ENCODE peak calls at places on chromosomes 11 and 22, in four cellular contexts. F is choroid plexus epithelial cell, Q is left lung, U is neural crest cell. R is an unnamed sample.

GRCh38 chr22:20530368-20531153 is 23.2 kb downstream of the MED15 start:
- DNase-seq in F (peak; percentile 67), Q (peak; percentile 64), U (no peak), R (peak; percentile 77)

GRCh38 chr22:19767427-19768380 is 7.1 kb downstream of the TBX1 start:
- DNase-seq in F (no peak), Q (peak; percentile 65), U (no peak), R (no peak)

GRCh38 chr11:102757823-102758549 is 22.4 kb downstream of the MMP10 start:
- DNase-seq in F (peak; percentile 76), Q (no peak), U (no peak), R (peak; percentile 25)

GRCh38 chr11:69010964-69011623 is 2.0 kb downstream of the MRGPRF start:
- DNase-seq in F (peak; percentile 80), Q (peak; percentile 74), U (peak; percentile 58), R (peak; percentile 57)

GRCh38 chr11:57131080-57131790 is 50.5 kb upstream of the LRRC55 start:
- DNase-seq in F (peak; percentile 31), Q (no peak), U (peak; percentile 33), R (peak; percentile 57)

GRCh38 chr11:125056931-125057330 is 6.2 kb upstream of the SLC37A2 start:
- DNase-seq in F (no peak), Q (no peak), U (no peak), R (no peak)

GRCh38 chr11:86257446-86257845 is 12.9 kb downstream of the EED start:
- DNase-seq in F (no peak), Q (no peak), U (no peak), R (no peak)

GRCh38 chr11:62190011-62190410 is at the start of gene SCGB1D1:
- DNase-seq in F (no peak), Q (no peak), U (no peak), R (no peak)

GRCh38 chr22:48798281-48799226 is 1029.1 kb downstream of the BRD1 start:
- DNase-seq in F (no peak), Q (no peak), U (no peak), R (no peak)

GRCh38 chr11:12993626-12994025 is 15.5 kb upstream of the RASSF10 start:
- DNase-seq in F (no peak), Q (no peak), U (no peak), R (no peak)

GRCh38 chr22:29231971-29232959 is 26.6 kb downstream of the EMID1 start:
- DNase-seq in F (peak; percentile 14), Q (no peak), U (no peak), R (no peak)

GRCh38 chr22:20653012-20653794 is 120.7 kb upstream of the SERPIND1 start:
- DNase-seq in F (no peak), Q (no peak), U (no peak), R (no peak)

GRCh38 chr11:84247931-84248330 is 961.8 kb upstream of the CCDC90B start:
- DNase-seq in F (peak; percentile 5), Q (no peak), U (no peak), R (no peak)

GRCh38 chr11:94152678-94153065 is 24.0 kb downstream of the PANX1 start:
- DNase-seq in F (no peak), Q (no peak), U (no peak), R (no peak)

GRCh38 chr22:32546935-32547334 is 72.3 kb downstream of the FBXO7 start:
- DNase-seq in F (no peak), Q (no peak), U (no peak), R (no peak)

GRCh38 chr11:40274017-40274416 is 1185.4 kb downstream of the LRRC4C start:
- DNase-seq in F (peak; percentile 56), Q (no peak), U (no peak), R (peak; percentile 39)

GRCh38 chr22:30457964-30458363 is 13.9 kb downstream of the SEC14L3 start:
- DNase-seq in F (no peak), Q (no peak), U (no peak), R (no peak)

GRCh38 chr22:37211853-37212173 is 464 bp downstream of the SSTR3 start:
- DNase-seq in F (no peak), Q (no peak), U (no peak), R (no peak)

GRCh38 chr11:108897916-108898315 is 233.0 kb downstream of the DDX10 start:
- DNase-seq in F (no peak), Q (no peak), U (no peak), R (no peak)

GRCh38 chr11:2827256-2827655 is 58.3 kb downstream of the CDKN1C start:
- DNase-seq in F (no peak), Q (no peak), U (no peak), R (no peak)

GRCh38 chr22:17217179-17217578 is 2.1 kb downstream of the ADA2 start:
- DNase-seq in F (no peak), Q (no peak), U (no peak), R (no peak)

GRCh38 chr11:35087648-35088047 is 51.3 kb upstream of the CD44 start:
- DNase-seq in F (no peak), Q (no peak), U (no peak), R (no peak)

DNA sequence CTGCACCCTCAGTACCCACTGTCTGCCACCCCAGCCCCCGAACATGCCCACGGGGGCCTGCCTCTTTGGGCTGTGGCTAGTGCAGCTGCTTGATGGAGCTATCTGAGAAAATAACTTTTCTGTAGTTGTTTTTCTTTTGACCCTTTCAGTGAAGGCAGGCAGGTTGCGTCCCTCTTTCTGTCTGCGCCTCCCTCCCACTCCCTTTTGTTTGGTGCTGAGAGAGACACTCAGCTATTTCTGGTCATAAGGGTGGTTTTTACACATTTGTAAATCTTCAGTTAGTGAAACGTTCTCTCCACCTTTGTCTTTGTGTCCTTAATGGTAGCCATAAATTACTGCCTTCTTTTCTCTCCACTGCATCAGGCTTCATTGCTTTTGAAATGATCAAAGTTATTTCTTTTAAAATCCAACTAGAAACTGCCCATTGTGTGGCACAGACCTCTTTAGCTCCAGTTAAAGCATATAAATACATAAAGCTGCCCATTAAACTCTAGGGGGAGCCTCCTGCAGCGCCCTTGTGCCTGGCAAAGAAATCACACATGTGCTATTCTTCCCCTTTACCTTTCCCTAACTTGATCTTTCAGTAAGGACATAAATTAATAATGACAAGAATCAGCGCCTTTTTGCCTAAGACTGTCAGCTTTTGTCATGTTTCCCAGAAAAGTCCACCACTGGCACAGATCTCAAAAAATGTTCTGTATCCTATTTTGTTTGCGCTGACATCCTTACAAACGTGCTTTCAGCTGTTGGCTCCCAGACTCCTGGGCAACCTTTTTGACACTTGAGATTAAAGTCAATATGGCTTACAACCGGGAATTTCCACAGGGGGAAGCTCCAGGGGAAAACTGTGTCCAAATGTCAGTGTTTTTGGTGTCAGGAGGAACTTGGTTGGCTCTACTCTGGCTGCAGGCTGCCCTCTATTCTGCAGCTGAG is 1.7 kb upstream of the SCUBE2 start:
- DNase-seq in F (peak; percentile 17), Q (no peak), U (no peak), R (peak; percentile 6)
- TF ChIP-seq CTCF in F (peak; percentile 56), Q (no peak), U (peak; percentile 25), R (peak; percentile 26)

DNA sequence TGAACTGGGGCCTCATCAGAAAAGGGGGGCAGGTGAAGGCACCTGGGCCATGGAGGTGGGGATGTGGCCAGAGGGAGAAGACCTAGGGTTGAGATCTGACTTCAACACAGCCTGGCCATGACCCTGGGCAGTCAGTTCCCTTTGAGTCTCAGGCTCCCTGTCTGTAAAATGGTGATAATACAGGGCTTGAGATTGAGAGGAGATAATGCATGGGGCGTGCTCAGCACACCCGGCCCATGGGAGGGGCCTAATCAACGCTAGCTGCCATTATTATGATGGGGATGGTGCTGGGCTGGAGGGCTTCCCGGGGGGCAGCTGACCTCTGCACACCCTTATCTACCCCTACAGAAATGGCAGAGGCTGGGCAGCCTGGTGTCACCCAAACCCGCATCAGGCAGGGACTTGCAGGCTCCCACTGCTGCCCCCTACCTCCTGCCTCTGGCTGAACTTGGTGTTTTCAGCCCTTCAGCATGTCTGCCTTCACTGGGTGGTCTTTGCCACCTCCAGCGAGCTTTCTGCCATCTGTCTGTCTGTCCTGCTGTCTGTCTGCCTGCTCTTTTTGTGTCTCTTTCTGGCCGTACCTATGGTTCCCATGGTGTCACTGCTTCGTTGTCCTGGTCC is 84.5 kb downstream of the CACNA1I start:
- DNase-seq in F (peak; percentile 8), Q (no peak), U (no peak), R (no peak)
- TF ChIP-seq CTCF in F (peak; percentile 36), Q (no peak), U (peak; percentile 19), R (no peak)

DNA sequence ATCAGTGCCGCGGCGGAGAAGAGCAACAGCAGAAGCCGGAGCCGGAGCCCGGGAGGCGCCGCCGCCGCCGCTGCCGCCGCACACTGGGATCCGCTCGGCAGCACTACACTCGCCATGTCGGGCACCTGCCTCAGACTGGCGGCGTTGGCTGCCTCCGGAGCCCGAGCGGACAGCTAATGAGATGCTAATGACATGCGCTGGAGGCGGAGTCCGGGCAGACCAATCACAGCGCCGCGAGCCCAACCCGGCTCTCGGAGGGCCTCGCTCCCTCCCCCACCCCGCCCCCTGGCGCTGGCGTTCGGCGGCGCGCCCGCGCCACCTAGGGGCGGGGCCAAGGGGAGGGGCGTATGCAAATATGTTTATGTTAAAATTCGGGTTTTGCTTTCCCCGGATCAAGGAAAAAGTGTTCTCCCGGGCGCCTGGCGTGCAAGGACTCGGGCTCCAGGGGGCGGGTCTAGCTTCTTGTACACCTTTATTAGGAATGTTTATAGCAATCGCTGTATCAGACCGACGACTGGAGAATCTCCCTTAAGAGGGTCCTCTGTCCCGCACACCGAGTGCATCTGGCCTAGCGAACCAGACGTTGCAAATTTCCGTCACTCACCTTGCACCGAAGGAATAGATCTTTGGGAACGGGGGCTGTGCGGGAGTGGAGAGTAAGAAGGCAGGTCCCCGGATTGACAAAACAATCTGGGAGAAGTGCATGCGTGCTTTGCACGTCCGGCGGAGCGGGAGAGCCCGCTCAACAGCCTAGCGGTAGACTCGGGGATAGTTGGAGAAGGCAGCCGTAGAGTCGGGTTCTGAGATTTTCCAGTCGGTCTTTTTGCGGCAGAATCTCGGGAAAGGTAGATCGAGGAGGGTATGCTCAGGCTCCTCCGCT is at the start of gene CADM1:
- DNase-seq in F (peak; percentile 60), Q (peak; percentile 93), U (peak; percentile 93), R (no peak)
- TF ChIP-seq CTCF in F (peak; percentile 49), Q (peak; percentile 56), U (peak; percentile 72), R (no peak)

GRCh38 chr11:64112771-64113461 is 53.0 kb downstream of the MACROD1 start:
- DNase-seq in F (no peak), Q (no peak), U (no peak), R (no peak)
- TF ChIP-seq CTCF in F (no peak), Q (no peak), U (no peak), R (no peak)

GRCh38 chr22:24423519-24424000 is 3.8 kb upstream of the ADORA2A start:
- DNase-seq in F (peak; percentile 24), Q (peak; percentile 67), U (peak; percentile 70), R (peak; percentile 30)
- TF ChIP-seq CTCF in F (peak; percentile 43), Q (peak; percentile 97), U (peak; percentile 91), R (peak; percentile 91)

DNA sequence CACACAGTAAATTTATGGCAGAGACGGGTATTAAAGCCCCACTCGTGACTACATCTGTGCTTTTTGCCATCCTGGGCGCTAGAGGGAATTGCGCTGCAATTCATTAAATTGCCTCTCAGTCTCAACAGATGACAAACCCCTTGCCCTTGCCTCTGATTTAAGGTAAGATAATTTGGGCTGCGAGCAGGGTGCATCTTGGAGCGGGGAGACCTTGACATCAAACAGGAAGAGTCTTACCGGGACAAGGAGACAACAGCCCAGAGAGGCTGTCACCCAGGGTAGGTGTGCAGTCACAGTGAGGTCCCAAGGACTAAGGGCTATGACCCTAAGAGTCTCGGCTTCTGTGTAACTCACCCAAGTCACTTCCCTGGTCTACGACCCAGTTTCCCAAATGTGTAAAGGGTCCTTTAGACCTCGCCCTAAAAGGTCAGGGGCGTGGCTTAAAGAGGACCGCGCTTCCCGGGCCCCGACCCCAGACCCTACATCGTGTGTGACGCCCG is 427 bp upstream of the TOM1 start:
- DNase-seq in F (peak; percentile 34), Q (no peak), U (no peak), R (peak; percentile 25)
- TF ChIP-seq CTCF in F (peak; percentile 2), Q (no peak), U (no peak), R (no peak)

GRCh38 chr11:107752954-107753822 is 41.3 kb upstream of the SLN start:
- DNase-seq in F (no peak), Q (no peak), U (no peak), R (no peak)
- TF ChIP-seq CTCF in F (no peak), Q (no peak), U (no peak), R (no peak)